ENCODE peak calls at places on chromosomes 11 and 22, in five cellular contexts. One of them, this sample, is unnamed.

GRCh38 chr11:57567210-57567511 is 311 bp downstream of the UBE2L6 start:
- DNase-seq in colonic mucosa: peak
- DNase-seq in NCI-H2171 treated with DMSO at 0.1 percent for 48 hours: no peak
- DNase-seq in hypothalamus: no peak
- DNase-seq in anterior cingulate cortex: peak
- DNase-seq in this sample: no peak

GRCh38 chr22:25282671-25283561 is 63.5 kb downstream of the CRYBB2 start:
- DNase-seq in colonic mucosa: no peak
- DNase-seq in hypothalamus: no peak
- DNase-seq in NCI-H2171 treated with DMSO at 0.1 percent for 48 hours: peak
- DNase-seq in anterior cingulate cortex: no peak
- DNase-seq in this sample: peak

GRCh38 chr11:121482231-121483129 is 29.7 kb upstream of the SORL1-AS1 start:
- DNase-seq in NCI-H2171 treated with DMSO at 0.1 percent for 48 hours: no peak
- DNase-seq in hypothalamus: no peak
- DNase-seq in anterior cingulate cortex: no peak
- DNase-seq in colonic mucosa: no peak
- DNase-seq in this sample: no peak

GRCh38 chr22:42544686-42545085 is 9.1 kb upstream of the SERHL2 start:
- DNase-seq in colonic mucosa: no peak
- DNase-seq in NCI-H2171 treated with DMSO at 0.1 percent for 48 hours: no peak
- DNase-seq in anterior cingulate cortex: no peak
- DNase-seq in hypothalamus: no peak
- DNase-seq in this sample: no peak

GRCh38 chr22:20430641-20431519 is 6.7 kb downstream of the SCARF2 start:
- DNase-seq in colonic mucosa: peak
- DNase-seq in anterior cingulate cortex: no peak
- DNase-seq in NCI-H2171 treated with DMSO at 0.1 percent for 48 hours: peak
- DNase-seq in hypothalamus: no peak
- DNase-seq in this sample: peak

GRCh38 chr22:31088233-31088986 is 7.3 kb downstream of the SMTN start:
- DNase-seq in colonic mucosa: no peak
- DNase-seq in anterior cingulate cortex: no peak
- DNase-seq in NCI-H2171 treated with DMSO at 0.1 percent for 48 hours: no peak
- DNase-seq in hypothalamus: no peak
- DNase-seq in this sample: no peak

GRCh38 chr11:66454253-66454652 is 12.5 kb upstream of the PELI3 start:
- DNase-seq in hypothalamus: no peak
- DNase-seq in NCI-H2171 treated with DMSO at 0.1 percent for 48 hours: no peak
- DNase-seq in colonic mucosa: no peak
- DNase-seq in anterior cingulate cortex: no peak
- DNase-seq in this sample: no peak

GRCh38 chr22:50040717-50041116 is 17.4 kb downstream of the TTLL8 start:
- DNase-seq in colonic mucosa: no peak
- DNase-seq in NCI-H2171 treated with DMSO at 0.1 percent for 48 hours: no peak
- DNase-seq in anterior cingulate cortex: no peak
- DNase-seq in hypothalamus: no peak
- DNase-seq in this sample: no peak

GRCh38 chr11:46050065-46050464 is 71.2 kb downstream of the PHF21A start:
- DNase-seq in colonic mucosa: no peak
- DNase-seq in anterior cingulate cortex: no peak
- DNase-seq in hypothalamus: no peak
- DNase-seq in NCI-H2171 treated with DMSO at 0.1 percent for 48 hours: no peak
- DNase-seq in this sample: peak

GRCh38 chr22:30922151-30922611 is 46.4 kb downstream of the MORC2 start:
- DNase-seq in NCI-H2171 treated with DMSO at 0.1 percent for 48 hours: no peak
- DNase-seq in hypothalamus: peak
- DNase-seq in colonic mucosa: peak
- DNase-seq in anterior cingulate cortex: peak
- DNase-seq in this sample: no peak

GRCh38 chr22:49340406-49340805 is 487.3 kb downstream of the BRD1 start:
- DNase-seq in hypothalamus: no peak
- DNase-seq in anterior cingulate cortex: no peak
- DNase-seq in colonic mucosa: no peak
- DNase-seq in NCI-H2171 treated with DMSO at 0.1 percent for 48 hours: no peak
- DNase-seq in this sample: no peak

GRCh38 chr22:22661275-22661674 is 16.9 kb downstream of the GGTLC2 start:
- DNase-seq in anterior cingulate cortex: no peak
- DNase-seq in hypothalamus: no peak
- DNase-seq in colonic mucosa: no peak
- DNase-seq in NCI-H2171 treated with DMSO at 0.1 percent for 48 hours: no peak
- DNase-seq in this sample: no peak

GRCh38 chr11:119169272-119169719 is 771 bp downstream of the NLRX1 start:
- DNase-seq in colonic mucosa: peak
- DNase-seq in anterior cingulate cortex: no peak
- DNase-seq in NCI-H2171 treated with DMSO at 0.1 percent for 48 hours: no peak
- DNase-seq in hypothalamus: no peak
- DNase-seq in this sample: no peak

GRCh38 chr11:131614514-131615085 is 244.2 kb downstream of the NTM start:
- DNase-seq in hypothalamus: no peak
- DNase-seq in NCI-H2171 treated with DMSO at 0.1 percent for 48 hours: no peak
- DNase-seq in colonic mucosa: no peak
- DNase-seq in anterior cingulate cortex: no peak
- DNase-seq in this sample: no peak

GRCh38 chr11:44608654-44609027 is 43.2 kb downstream of the CD82 start:
- DNase-seq in anterior cingulate cortex: no peak
- DNase-seq in NCI-H2171 treated with DMSO at 0.1 percent for 48 hours: peak
- DNase-seq in hypothalamus: no peak
- DNase-seq in colonic mucosa: no peak
- DNase-seq in this sample: no peak

GRCh38 chr11:62707277-62707771 is at the start of the genes BSCL2 and GNG3:
- DNase-seq in hypothalamus: peak
- DNase-seq in colonic mucosa: no peak
- DNase-seq in NCI-H2171 treated with DMSO at 0.1 percent for 48 hours: no peak
- DNase-seq in anterior cingulate cortex: peak
- DNase-seq in this sample: peak

GRCh38 chr22:30874431-30875370 is 93.9 kb downstream of the MORC2 start:
- DNase-seq in colonic mucosa: no peak
- DNase-seq in hypothalamus: no peak
- DNase-seq in NCI-H2171 treated with DMSO at 0.1 percent for 48 hours: no peak
- DNase-seq in anterior cingulate cortex: no peak
- DNase-seq in this sample: no peak

GRCh38 chr11:117814204-117814765 is 10.3 kb downstream of the FXYD2 start:
- DNase-seq in anterior cingulate cortex: no peak
- DNase-seq in NCI-H2171 treated with DMSO at 0.1 percent for 48 hours: no peak
- DNase-seq in hypothalamus: no peak
- DNase-seq in colonic mucosa: no peak
- DNase-seq in this sample: no peak

GRCh38 chr22:45783690-45784089 is 112.1 kb downstream of the ATXN10 start:
- DNase-seq in colonic mucosa: no peak
- DNase-seq in hypothalamus: no peak
- DNase-seq in NCI-H2171 treated with DMSO at 0.1 percent for 48 hours: no peak
- DNase-seq in anterior cingulate cortex: no peak
- DNase-seq in this sample: no peak

GRCh38 chr11:68071281-68072048 is 32.6 kb downstream of the TCIRG1 start:
- DNase-seq in hypothalamus: no peak
- DNase-seq in colonic mucosa: no peak
- DNase-seq in anterior cingulate cortex: no peak
- DNase-seq in NCI-H2171 treated with DMSO at 0.1 percent for 48 hours: no peak
- DNase-seq in this sample: no peak

GRCh38 chr11:94457118-94458029 is 36.3 kb downstream of the MRE11 start:
- DNase-seq in anterior cingulate cortex: no peak
- DNase-seq in colonic mucosa: no peak
- DNase-seq in NCI-H2171 treated with DMSO at 0.1 percent for 48 hours: no peak
- DNase-seq in hypothalamus: no peak
- DNase-seq in this sample: no peak

GRCh38 chr11:35962373-35963138 is 18.7 kb downstream of the LDLRAD3 start:
- DNase-seq in hypothalamus: no peak
- DNase-seq in anterior cingulate cortex: no peak
- DNase-seq in colonic mucosa: no peak
- DNase-seq in NCI-H2171 treated with DMSO at 0.1 percent for 48 hours: peak
- DNase-seq in this sample: no peak

GRCh38 chr11:45053736-45054446 is 92.5 kb upstream of the PRDM11 start:
- DNase-seq in NCI-H2171 treated with DMSO at 0.1 percent for 48 hours: peak
- DNase-seq in anterior cingulate cortex: no peak
- DNase-seq in hypothalamus: no peak
- DNase-seq in colonic mucosa: no peak
- DNase-seq in this sample: no peak

GRCh38 chr11:11810764-11811726 is 30.7 kb upstream of the USP47 start:
- DNase-seq in anterior cingulate cortex: no peak
- DNase-seq in colonic mucosa: no peak
- DNase-seq in hypothalamus: no peak
- DNase-seq in NCI-H2171 treated with DMSO at 0.1 percent for 48 hours: no peak
- DNase-seq in this sample: no peak

GRCh38 chr11:119369035-119369925 is 12.2 kb downstream of the USP2 start:
- DNase-seq in anterior cingulate cortex: no peak
- DNase-seq in colonic mucosa: peak
- DNase-seq in NCI-H2171 treated with DMSO at 0.1 percent for 48 hours: peak
- DNase-seq in hypothalamus: no peak
- DNase-seq in this sample: no peak

This sample was measured in glutamatergic neuron.